ENCODE peak calls at places on chromosome 17, in nine cellular contexts. R is foreskin fibroblast, X is HFFc6, Q is AG10803, N is uterus, T is A549, P is heart left ventricle, W is osteocyte, M is MCF 10A. L is an unnamed sample.

GRCh38 chr17:17751489-17751995 is 70.3 kb downstream of the RAI1 start:
- DNase-seq in T (no peak), P (no peak), Q (no peak), R (no peak), M (no peak), X (no peak), W (no peak), N (no peak), L (no peak)

GRCh38 chr17:65667656-65668055 is 106.2 kb upstream of the AXIN2 start:
- DNase-seq in T (no peak), M (no peak), N (no peak), P (no peak), R (no peak), X (no peak), W (no peak), Q (no peak), L (no peak)

GRCh38 chr17:34988644-34989043 is 8.3 kb downstream of the LIG3 start:
- DNase-seq in N (no peak), X (no peak), Q (no peak), R (no peak), M (no peak), W (no peak), P (no peak), T (no peak), L (no peak)

GRCh38 chr17:19237389-19238166 is 412 bp downstream of the EPN2 start:
- DNase-seq in P (peak; percentile 50), T (peak; percentile 49), N (peak; percentile 61), W (peak; percentile 85), R (no peak), X (peak; percentile 29), Q (no peak), M (no peak), L (no peak)

GRCh38 chr17:35716897-35717839 is 14.3 kb upstream of the RASL10B start:
- DNase-seq in M (no peak), X (no peak), W (no peak), P (no peak), T (no peak), R (peak; percentile 30), N (no peak), Q (peak; percentile 67), L (peak; percentile 10)

GRCh38 chr17:7930841-7931631 is 710 bp downstream of the TRAPPC1 start:
- DNase-seq in R (no peak), X (no peak), P (no peak), Q (no peak), N (no peak), W (no peak), M (no peak), T (peak; percentile 65), L (no peak)

GRCh38 chr17:7932483-7932891 is 481 bp downstream of the CNTROB start:
- DNase-seq in P (no peak), R (no peak), Q (peak; percentile 22), M (peak; percentile 34), N (peak; percentile 46), X (no peak), W (no peak), T (peak; percentile 73), L (peak; percentile 26)

GRCh38 chr17:45992904-45993303 is 6.1 kb upstream of the STH start:
- DNase-seq in W (no peak), M (no peak), T (no peak), Q (no peak), N (no peak), R (no peak), P (no peak), X (no peak), L (no peak)

GRCh38 chr17:6240601-6241000 is 170.4 kb downstream of the WSCD1 start:
- DNase-seq in W (no peak), R (no peak), Q (no peak), P (no peak), X (no peak), T (no peak), M (no peak), N (no peak), L (no peak)

GRCh38 chr17:41417576-41418015 is 6.8 kb downstream of the KRT37 start:
- DNase-seq in P (no peak), N (no peak), R (no peak), W (no peak), X (no peak), M (peak; percentile 34), Q (no peak), T (peak; percentile 67), L (peak; percentile 88)

GRCh38 chr17:39110435-39111136 is 40.9 kb downstream of the PLXDC1 start:
- DNase-seq in W (no peak), P (no peak), R (no peak), T (no peak), X (no peak), Q (no peak), M (no peak), N (no peak), L (no peak)

GRCh38 chr17:81393684-81394376 is 1.4 kb upstream of the BAHCC1 start:
- DNase-seq in T (peak; percentile 100), M (peak; percentile 100), N (peak; percentile 100), R (peak; percentile 100), Q (peak; percentile 99), W (peak; percentile 100), X (peak; percentile 100), P (peak; percentile 100), L (peak; percentile 100)

GRCh38 chr17:17859909-17860760 is 23.3 kb upstream of the SREBF1 start:
- DNase-seq in R (no peak), T (peak; percentile 97), M (peak; percentile 70), W (no peak), Q (peak; percentile 44), P (peak; percentile 79), N (peak; percentile 69), X (peak; percentile 43), L (peak; percentile 62)

GRCh38 chr17:50719924-50720805 is 762 bp downstream of the LUC7L3 start:
- DNase-seq in M (peak; percentile 33), R (no peak), W (no peak), P (no peak), Q (no peak), X (no peak), N (no peak), T (no peak), L (no peak)

GRCh38 chr17:82080048-82080788 is 14.6 kb upstream of the DUS1L start:
- DNase-seq in N (no peak), W (no peak), P (no peak), T (no peak), M (no peak), Q (no peak), R (no peak), X (no peak), L (no peak)

GRCh38 chr17:55726440-55726839 is 3.8 kb upstream of the TMEM100 start:
- DNase-seq in P (peak; percentile 59), M (peak; percentile 94), X (peak; percentile 88), Q (peak; percentile 98), N (peak; percentile 60), T (peak; percentile 10), R (peak; percentile 99), W (peak; percentile 87), L (peak; percentile 82)

GRCh38 chr17:79950711-79951110 is 85.0 kb downstream of the TBC1D16 start:
- DNase-seq in W (no peak), Q (no peak), R (no peak), N (no peak), X (no peak), M (no peak), P (no peak), T (no peak), L (no peak)

GRCh38 chr17:58339775-58340622 is 11.4 kb upstream of the TSPOAP1 start:
- DNase-seq in N (no peak), R (no peak), M (no peak), P (no peak), Q (no peak), X (no peak), T (no peak), W (no peak), L (no peak)

GRCh38 chr17:78365561-78366108 is 5.8 kb upstream of the SOCS3 start:
- DNase-seq in M (no peak), W (peak; percentile 94), N (no peak), R (no peak), T (no peak), X (no peak), Q (no peak), P (no peak), L (no peak)

DNA sequence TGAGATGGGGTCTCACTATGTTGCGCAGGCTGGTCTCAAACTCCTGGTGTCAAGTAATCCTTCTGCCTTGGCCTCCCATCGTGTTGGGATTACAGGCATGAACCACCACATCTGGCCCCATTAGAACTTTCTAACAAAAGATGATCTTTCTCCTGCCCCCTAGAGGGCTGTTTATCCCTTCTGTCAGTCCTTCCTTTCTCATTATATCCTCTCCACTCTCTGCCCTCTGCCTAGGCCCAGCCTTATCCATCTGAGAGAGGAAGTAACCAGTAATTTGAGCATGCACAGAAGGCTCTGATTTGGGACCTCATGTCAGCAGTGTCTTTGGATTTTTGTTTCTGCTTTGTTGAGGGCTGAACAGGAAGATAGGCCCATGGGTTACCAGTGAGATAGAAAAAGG is 4.4 kb upstream of the DHX40 start:
- DNase-seq in T (peak; percentile 56), X (peak; percentile 23), P (no peak), Q (peak; percentile 8), W (no peak), M (peak; percentile 35), N (no peak), R (peak; percentile 10), L (peak; percentile 31)
- TF ChIP-seq CTCF in T (peak; percentile 40), X (peak; percentile 67), P (no peak), Q (peak; percentile 39), W (peak; percentile 27), M (peak; percentile 26), N (no peak), R (peak; percentile 28), L (peak; percentile 29)

DNA sequence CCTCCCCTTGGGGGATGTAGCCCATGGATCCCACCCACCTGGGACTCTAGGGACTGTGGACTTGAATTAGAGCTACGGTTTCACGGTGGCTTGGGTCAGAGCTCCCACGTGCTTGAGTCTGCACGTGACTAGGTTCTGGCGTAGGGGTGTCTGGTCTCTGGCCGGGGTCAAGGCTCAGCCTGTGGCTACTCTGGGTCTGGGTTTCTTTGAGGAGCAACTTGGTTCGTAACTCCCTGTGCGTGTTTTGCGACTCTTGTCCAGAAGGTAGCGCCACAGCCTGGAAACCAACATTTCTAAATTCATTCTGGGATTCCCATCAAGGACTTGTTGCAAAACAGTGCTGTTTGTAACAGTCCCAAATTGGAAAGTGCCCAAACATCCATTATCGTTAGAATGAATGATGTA is 462 bp upstream of the GGT6 start:
- DNase-seq in P (no peak), W (no peak), M (no peak), Q (peak; percentile 20), T (no peak), X (no peak), N (no peak), R (no peak), L (no peak)
- TF ChIP-seq CTCF in P (no peak), W (no peak), M (no peak), Q (no peak), T (no peak), X (no peak), N (no peak), R (no peak), L (peak; percentile 13)

DNA sequence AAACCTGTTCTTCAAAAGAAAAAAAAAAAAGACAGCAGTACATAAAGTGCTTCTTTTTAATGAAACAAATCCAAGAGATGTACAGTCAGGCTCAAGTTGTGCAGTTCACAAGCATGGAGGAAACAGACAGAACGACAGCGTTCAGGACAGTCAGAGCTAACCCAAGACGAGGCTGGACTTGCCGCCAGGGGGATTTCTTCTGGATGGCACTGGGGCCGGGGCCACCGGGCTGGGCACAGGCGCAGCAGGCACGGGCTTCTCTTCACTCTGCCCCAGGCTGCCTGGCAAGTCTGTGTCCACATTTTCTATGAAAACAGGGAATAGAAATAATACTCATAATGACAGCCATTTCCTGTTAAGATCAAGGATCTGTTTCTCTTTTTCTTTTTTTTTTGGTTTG is 4.4 kb upstream of the NT5C start:
- DNase-seq in M (no peak), W (no peak), R (no peak), T (no peak), P (no peak), Q (no peak), X (no peak), N (no peak), L (peak; percentile 66)
- TF ChIP-seq CTCF in M (no peak), W (no peak), R (no peak), T (no peak), P (no peak), Q (no peak), X (no peak), N (no peak), L (peak; percentile 51)

GRCh38 chr17:15436399-15437369 is 30.7 kb downstream of the CDRT4 start:
- DNase-seq in R (peak; percentile 64), W (no peak), Q (peak; percentile 50), N (peak; percentile 82), X (no peak), M (peak; percentile 27), T (peak; percentile 41), P (peak; percentile 76), L (peak; percentile 25)
- TF ChIP-seq CTCF in R (peak; percentile 11), W (peak; percentile 32), Q (peak; percentile 34), N (no peak), X (peak; percentile 50), M (no peak), T (no peak), P (peak; percentile 47), L (no peak)

L was measured in epithelial cell of esophagus.